ENCODE peak calls at places on chromosomes 12 and 14, in ten cellular contexts. N, O, F, W, Q, Y, M, X, Z and D are unnamed samples.

GRCh38 chr14:60064491-60065072 is 27.1 kb upstream of the PCNX4 start:
- DNase-seq in M (no peak), O (peak; percentile 40), X (peak; percentile 19), N (no peak), F (no peak), W (peak; percentile 20), Q (peak; percentile 64), Y (no peak), Z (no peak), D (no peak)

GRCh38 chr14:99730876-99731351 is 46.8 kb downstream of the CYP46A1 start:
- DNase-seq in W (no peak), N (peak; percentile 71), Y (no peak), Z (no peak), O (no peak), F (no peak), M (no peak), Q (no peak), X (no peak), D (no peak)

GRCh38 chr12:47017901-47018479 is 61.4 kb upstream of the PCED1B start:
- DNase-seq in X (no peak), N (no peak), F (no peak), M (no peak), Z (no peak), O (no peak), W (no peak), Q (peak; percentile 27), Y (no peak), D (no peak)

GRCh38 chr14:79627058-79627457 is 584.2 kb downstream of the DIO2 start:
- DNase-seq in M (no peak), Z (no peak), O (no peak), X (no peak), Q (no peak), Y (no peak), W (no peak), N (no peak), F (no peak), D (no peak)

GRCh38 chr12:2693204-2693860 is 101.4 kb upstream of the FKBP4 start:
- DNase-seq in X (no peak), Q (no peak), M (no peak), Z (no peak), O (no peak), F (peak; percentile 59), Y (no peak), W (no peak), N (no peak), D (no peak)

GRCh38 chr14:94054936-94055335 is 26.1 kb downstream of the DDX24 start:
- DNase-seq in F (no peak), X (no peak), W (no peak), N (no peak), O (no peak), Q (no peak), Y (no peak), Z (no peak), M (no peak), D (no peak)

GRCh38 chr14:93749081-93749430 is 39.2 kb downstream of the PRIMA1 start:
- DNase-seq in O (no peak), F (no peak), Y (no peak), W (no peak), Q (no peak), Z (no peak), N (no peak), X (no peak), M (no peak), D (no peak)

GRCh38 chr12:110860833-110861291 is 14.1 kb downstream of the CCDC63 start:
- DNase-seq in N (no peak), W (no peak), O (no peak), X (no peak), F (no peak), M (no peak), Z (no peak), Q (no peak), Y (no peak), D (no peak)

GRCh38 chr12:112756918-112757317 is 34.6 kb upstream of the RPH3A start:
- DNase-seq in W (no peak), Q (no peak), N (no peak), X (no peak), F (no peak), M (no peak), Y (no peak), Z (no peak), O (no peak), D (no peak)

GRCh38 chr14:104433401-104434213 is 146.0 kb upstream of the C14orf180 start:
- DNase-seq in Z (no peak), O (no peak), Q (no peak), N (peak; percentile 59), W (peak; percentile 23), M (no peak), X (no peak), F (peak; percentile 51), Y (no peak), D (no peak)

GRCh38 chr12:127941332-127941731 is 325.6 kb upstream of the TMEM132C start:
- DNase-seq in M (no peak), Y (no peak), Q (no peak), W (no peak), F (no peak), N (no peak), X (no peak), O (no peak), Z (no peak), D (no peak)